ENCODE peak calls at places on chromosome 2, in six cellular contexts. S is AG08396; E is fibroblast of lung; P is stimulated activated CD8-positive, alpha-beta memory T cell treated with anti-CD3 and anti-CD28 coated beads, Interleukin-12 subunit alpha, Interleukin-12 subunit beta, amount 100 ng/mL, for 1 hour; U is lower leg skin; N is Calu3. O is an unnamed sample.

GRCh38 chr2:30308280-30308679 is 76.9 kb downstream of the LBH start:
- DNase-seq in N (no peak), P (no peak), U (no peak), S (no peak), E (no peak), O (no peak)

GRCh38 chr2:161123531-161124030 is 36.6 kb upstream of the TANK start:
- DNase-seq in U (no peak), E (no peak), P (no peak), S (no peak), N (peak), O (no peak)

GRCh38 chr2:109434351-109434750 is 179.4 kb downstream of the SEPTIN10 start:
- DNase-seq in N (no peak), E (no peak), S (no peak), U (peak), P (no peak), O (no peak)

GRCh38 chr2:33366473-33366872 is 110.0 kb upstream of the RASGRP3 start:
- DNase-seq in E (no peak), U (no peak), S (peak), N (no peak), P (no peak), O (peak)

GRCh38 chr2:98467082-98467536 is 22.5 kb downstream of the INPP4A start:
- DNase-seq in N (no peak), E (no peak), P (no peak), S (no peak), U (no peak), O (no peak)

GRCh38 chr2:73992036-73992435 is 7.3 kb downstream of the TET3 start:
- DNase-seq in S (no peak), P (no peak), E (no peak), U (no peak), N (no peak), O (no peak)

GRCh38 chr2:200408428-200409311 is 101.2 kb downstream of the KCTD18 start:
- DNase-seq in S (peak), N (peak), P (no peak), U (no peak), E (peak), O (peak)

GRCh38 chr2:51612387-51612786 is 580.5 kb upstream of the NRXN1 start:
- DNase-seq in U (no peak), E (no peak), S (no peak), N (no peak), P (no peak), O (no peak)

GRCh38 chr2:218867900-218868299 is 8.3 kb downstream of the WNT6 start:
- DNase-seq in N (no peak), E (no peak), S (no peak), P (no peak), U (no peak), O (no peak)

GRCh38 chr2:117982376-117983033 is 31.4 kb downstream of the CCDC93 start:
- DNase-seq in U (no peak), P (no peak), N (no peak), S (no peak), E (no peak), O (no peak)

GRCh38 chr2:24080721-24081120 is 3.9 kb downstream of the TP53I3 start:
- DNase-seq in U (no peak), P (no peak), S (no peak), N (no peak), E (no peak), O (no peak)

GRCh38 chr2:218815244-218815637 is 16.4 kb downstream of the PRKAG3 start:
- DNase-seq in P (no peak), E (no peak), S (no peak), U (peak), N (no peak), O (no peak)

GRCh38 chr2:43040084-43040854 is 186.1 kb downstream of the ZFP36L2 start:
- DNase-seq in E (no peak), P (no peak), S (no peak), U (peak), N (no peak), O (no peak)

GRCh38 chr2:50591642-50592041 is 440.3 kb downstream of the NRXN1 start:
- DNase-seq in U (no peak), E (no peak), S (no peak), N (no peak), P (no peak), O (no peak)

GRCh38 chr2:156399224-156399949 is 36.8 kb upstream of the GPD2 start:
- DNase-seq in E (peak), P (no peak), N (peak), U (no peak), S (peak), O (no peak)

GRCh38 chr2:145623136-145623535 is 1103.2 kb upstream of the ZEB2 start:
- DNase-seq in P (no peak), E (peak), S (peak), N (peak), U (no peak), O (peak)

GRCh38 chr2:160253440-160254296 is 53.6 kb upstream of the ITGB6 start:
- DNase-seq in E (peak), P (no peak), U (no peak), N (peak), S (peak), O (no peak)

GRCh38 chr2:23760746-23761145 is 166.2 kb downstream of the ATAD2B start:
- DNase-seq in S (peak), P (no peak), U (no peak), N (no peak), E (peak), O (peak)

GRCh38 chr2:62920070-62920469 is 130.6 kb upstream of the OTX1 start:
- DNase-seq in S (no peak), U (no peak), P (no peak), E (no peak), N (no peak), O (no peak)

GRCh38 chr2:177783835-177784448 is 288.6 kb downstream of the PDE11A start:
- DNase-seq in N (peak), E (peak), P (no peak), U (no peak), S (peak), O (no peak)

GRCh38 chr2:111632661-111633060 is 251.3 kb downstream of the ANAPC1 start:
- DNase-seq in E (peak), P (no peak), N (no peak), S (no peak), U (no peak), O (no peak)

GRCh38 chr2:120189189-120189588 is 34.0 kb downstream of the TMEM185B start:
- DNase-seq in U (no peak), S (no peak), N (no peak), P (no peak), E (no peak), O (no peak)

GRCh38 chr2:73906847-73907505 is 14.2 kb downstream of the ACTG2 start:
- DNase-seq in E (no peak), S (no peak), P (no peak), N (no peak), U (peak), O (no peak)

GRCh38 chr2:174473796-174474195 is 13.0 kb downstream of the GPR155 start:
- DNase-seq in N (no peak), U (no peak), E (no peak), S (no peak), P (no peak), O (no peak)

GRCh38 chr2:7844414-7844961 is 837.4 kb upstream of the ID2 start:
- DNase-seq in P (no peak), E (no peak), S (no peak), N (no peak), U (no peak), O (no peak)

GRCh38 chr2:202965810-202966454 is 48.7 kb upstream of the NBEAL1 start:
- DNase-seq in P (no peak), E (peak), U (no peak), N (peak), S (peak), O (peak)

O was measured in endothelial cell of umbilical vein.